ENCODE peak calls at places on chromosomes 7 and 10, in four cellular contexts. H, X, J and A are unnamed samples.

GRCh38 chr10:4519691-4520402 is 306.2 kb upstream of the AKR1E2 start:
- DNase-seq in H (no peak), X (no peak), J (no peak), A (no peak)

GRCh38 chr7:17071866-17072265 is 190.1 kb upstream of the AGR3 start:
- DNase-seq in H (no peak), X (no peak), J (no peak), A (no peak)

GRCh38 chr10:127068485-127068884 is 127.9 kb downstream of the INSYN2A start:
- DNase-seq in H (no peak), X (no peak), J (no peak), A (no peak)

GRCh38 chr7:140641532-140642191 is 1.0 kb upstream of the DENND2A start:
- DNase-seq in H (no peak), X (no peak), J (no peak), A (no peak)

GRCh38 chr10:90969148-90969547 is 48.3 kb upstream of the ANKRD1 start:
- DNase-seq in H (peak; percentile 76), X (no peak), J (no peak), A (no peak)

GRCh38 chr7:2106920-2107319 is 125.8 kb downstream of the MAD1L1 start:
- DNase-seq in H (peak; percentile 95), X (peak; percentile 62), J (no peak), A (peak; percentile 75)

GRCh38 chr7:150420242-150420641 is 30.2 kb upstream of the GIMAP8 start:
- DNase-seq in H (no peak), X (no peak), J (no peak), A (no peak)

GRCh38 chr7:140260767-140261486 is 84.1 kb upstream of the KDM7A start:
- DNase-seq in H (no peak), X (no peak), J (no peak), A (peak; percentile 96)

GRCh38 chr10:110502851-110503301 is 5.2 kb downstream of the DUSP5 start:
- DNase-seq in H (peak; percentile 82), X (no peak), J (no peak), A (no peak)

GRCh38 chr10:124697837-124698559 is 46.2 kb downstream of the FAM53B start:
- DNase-seq in H (peak; percentile 3), X (no peak), J (no peak), A (peak; percentile 19)

GRCh38 chr10:114110174-114110972 is 63.6 kb downstream of the CCDC186 start:
- DNase-seq in H (peak; percentile 18), X (no peak), J (no peak), A (peak; percentile 13)

GRCh38 chr7:92904292-92905131 is 68.1 kb upstream of the CDK6 start:
- DNase-seq in H (peak; percentile 100), X (no peak), J (peak; percentile 76), A (no peak)

GRCh38 chr10:118832242-118832651 is 77.5 kb upstream of the CACUL1 start:
- DNase-seq in H (no peak), X (no peak), J (no peak), A (no peak)

GRCh38 chr7:125661677-125662076 is 732.1 kb upstream of the POT1 start:
- DNase-seq in H (no peak), X (no peak), J (no peak), A (no peak)

GRCh38 chr7:78074713-78075112 is 276.1 kb downstream of the PHTF2 start:
- DNase-seq in H (no peak), X (no peak), J (no peak), A (no peak)

GRCh38 chr10:52115823-52116222 is 198.3 kb upstream of the DKK1 start:
- DNase-seq in H (peak; percentile 56), X (no peak), J (no peak), A (no peak)

GRCh38 chr10:69901623-69902505 is 100.2 kb downstream of the COL13A1 start:
- DNase-seq in H (peak; percentile 41), X (no peak), J (no peak), A (peak; percentile 26)

GRCh38 chr7:138468244-138469123 is 8.4 kb downstream of the TRIM24 start:
- DNase-seq in H (no peak), X (no peak), J (no peak), A (no peak)

GRCh38 chr7:15839415-15840100 is 153.1 kb upstream of the MEOX2 start:
- DNase-seq in H (peak; percentile 19), X (no peak), J (no peak), A (no peak)

GRCh38 chr7:126026421-126027088 is 1096.9 kb upstream of the POT1 start:
- DNase-seq in H (peak; percentile 1), X (peak; percentile 5), J (no peak), A (peak; percentile 2)